ENCODE peak calls at places on chromosomes 1 and 21, in six cellular contexts. W, C, L, A, F and G are unnamed samples.

GRCh38 chr1:30384286-30385245 is 338.8 kb downstream of the MATN1 start:
- DNase-seq in W (no peak), C (no peak), L (no peak), A (no peak), F (no peak), G (no peak)

GRCh38 chr1:29839726-29840125 is 603.4 kb downstream of the PTPRU start:
- DNase-seq in W (no peak), C (no peak), L (no peak), A (no peak), F (no peak), G (no peak)

GRCh38 chr21:39834543-39834942 is 32.7 kb upstream of the PCP4 start:
- DNase-seq in W (no peak), C (no peak), L (no peak), A (no peak), F (no peak), G (no peak)

GRCh38 chr1:19037659-19038058 is 81.2 kb upstream of the IFFO2 start:
- DNase-seq in W (no peak), C (no peak), L (no peak), A (no peak), F (no peak), G (no peak)

GRCh38 chr1:118999348-119000071 is 11.4 kb upstream of the TBX15 start:
- DNase-seq in W (no peak), C (peak; percentile 44), L (no peak), A (no peak), F (no peak), G (no peak)

GRCh38 chr1:190391582-190391981 is 86.1 kb downstream of the BRINP3 start:
- DNase-seq in W (no peak), C (no peak), L (no peak), A (no peak), F (no peak), G (no peak)

GRCh38 chr1:60911980-60912692 is 170.2 kb upstream of the NFIA start:
- DNase-seq in W (no peak), C (peak; percentile 69), L (peak; percentile 51), A (no peak), F (no peak), G (no peak)

GRCh38 chr1:31674626-31675025 is 29.2 kb downstream of the COL16A1 start:
- DNase-seq in W (no peak), C (no peak), L (no peak), A (peak; percentile 85), F (no peak), G (peak; percentile 51)

GRCh38 chr1:180598333-180598979 is 33.4 kb upstream of the XPR1 start:
- DNase-seq in W (no peak), C (no peak), L (no peak), A (no peak), F (no peak), G (no peak)

GRCh38 chr1:13829152-13829769 is 129.3 kb downstream of the PRDM2 start:
- DNase-seq in W (no peak), C (no peak), L (no peak), A (no peak), F (no peak), G (no peak)

GRCh38 chr1:183610053-183610452 is 19.8 kb upstream of the NCF2 start:
- DNase-seq in W (no peak), C (no peak), L (no peak), A (no peak), F (no peak), G (no peak)

GRCh38 chr1:19799877-19800804 is at the start of gene TMCO4:
- DNase-seq in W (peak; percentile 72), C (peak; percentile 49), L (peak; percentile 56), A (peak; percentile 52), F (peak; percentile 24), G (peak; percentile 19)

GRCh38 chr1:154288694-154289093 is 16.3 kb downstream of the HAX1 start:
- DNase-seq in W (no peak), C (no peak), L (no peak), A (no peak), F (no peak), G (no peak)

GRCh38 chr21:29190920-29191319 is 60.5 kb downstream of the MAP3K7CL start:
- DNase-seq in W (peak; percentile 73), C (no peak), L (no peak), A (peak; percentile 84), F (no peak), G (no peak)

GRCh38 chr21:29193907-29194306 is 63.5 kb downstream of the MAP3K7CL start:
- DNase-seq in W (no peak), C (no peak), L (no peak), A (peak; percentile 61), F (no peak), G (no peak)

GRCh38 chr21:29194342-29194741 is 63.9 kb downstream of the MAP3K7CL start:
- DNase-seq in W (no peak), C (no peak), L (no peak), A (peak; percentile 92), F (no peak), G (no peak)

GRCh38 chr21:29194847-29195246 is 64.4 kb downstream of the MAP3K7CL start:
- DNase-seq in W (peak; percentile 26), C (no peak), L (no peak), A (peak; percentile 66), F (no peak), G (no peak)

GRCh38 chr21:29192999-29193563 is 62.6 kb downstream of the MAP3K7CL start:
- DNase-seq in W (no peak), C (no peak), L (peak; percentile 21), A (no peak), F (no peak), G (no peak)
- H3K4me1 ChIP-seq in W (no peaks in the 10 kb centered on the region), C (peaks cover 24% of the 10 kb centered on the region), L (peaks cover 2% of the 10 kb centered on the region), A (peaks cover 91% of the 10 kb centered on the region), F (no peaks in the 10 kb centered on the region), G (peaks cover 26% of the 10 kb centered on the region)

GRCh38 chr1:38027201-38028104 is 14.9 kb downstream of the UTP11 start:
- DNase-seq in W (no peak), C (no peak), L (no peak), A (no peak), F (peak; percentile 81), G (peak; percentile 93)

GRCh38 chr1:38026592-38027200 is 14.2 kb downstream of the UTP11 start:
- DNase-seq in W (peak; percentile 67), C (peak; percentile 79), L (peak; percentile 35), A (peak; percentile 58), F (peak; percentile 65), G (peak; percentile 54)

GRCh38 chr1:38029081-38029681 is 16.6 kb downstream of the UTP11 start:
- DNase-seq in W (peak; percentile 62), C (peak; percentile 88), L (peak; percentile 51), A (no peak), F (no peak), G (no peak)

GRCh38 chr1:38028671-38029070 is 16.1 kb downstream of the UTP11 start:
- DNase-seq in W (no peak), C (peak; percentile 49), L (no peak), A (no peak), F (no peak), G (no peak)

DNA sequence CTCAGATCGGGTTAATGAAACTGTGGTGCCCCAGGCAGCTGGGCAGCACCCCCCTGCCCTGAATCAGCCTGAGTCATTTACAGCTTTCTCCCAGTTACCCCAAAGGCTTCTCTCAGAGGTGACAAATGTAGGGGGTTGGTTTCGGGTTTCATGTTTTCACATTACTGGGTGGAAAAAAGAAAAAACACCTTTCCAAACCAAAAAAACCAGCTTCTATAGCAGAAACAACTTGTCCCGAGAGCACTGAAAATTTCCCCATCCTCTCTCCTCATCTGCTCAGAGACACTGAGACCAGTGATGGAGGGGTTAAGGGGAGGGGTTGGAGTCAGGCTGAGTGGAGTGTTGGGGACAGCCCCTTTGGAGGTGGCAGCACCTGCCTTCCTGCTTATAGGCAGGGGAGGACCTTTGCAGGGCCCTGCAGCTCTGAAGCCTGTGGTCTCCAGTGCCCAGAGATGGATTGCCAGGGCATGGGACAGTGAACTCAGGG is 15.6 kb downstream of the UTP11 start:
- DNase-seq in W (no peak), C (peak; percentile 43), L (no peak), A (peak; percentile 62), F (no peak), G (peak; percentile 83)
- H3K4me1 ChIP-seq in W (peaks cover 28% of the 10 kb centered on the region), C (peaks cover 34% of the 10 kb centered on the region), L (peaks cover 30% of the 10 kb centered on the region), A (peaks cover 48% of the 10 kb centered on the region), F (peaks cover 3% of the 10 kb centered on the region), G (peaks cover 57% of the 10 kb centered on the region)

GRCh38 chr1:94270801-94271203 is 33.4 kb upstream of the ARHGAP29 start:
- DNase-seq in W (peak; percentile 66), C (no peak), L (no peak), A (peak; percentile 81), F (no peak), G (peak; percentile 92)
- H3K4me1 ChIP-seq in W (no peaks in the 10 kb centered on the region), C (no peaks in the 10 kb centered on the region), L (no peaks in the 10 kb centered on the region), A (peaks cover 39% of the 10 kb centered on the region), F (no peaks in the 10 kb centered on the region), G (peaks cover 34% of the 10 kb centered on the region)

DNA sequence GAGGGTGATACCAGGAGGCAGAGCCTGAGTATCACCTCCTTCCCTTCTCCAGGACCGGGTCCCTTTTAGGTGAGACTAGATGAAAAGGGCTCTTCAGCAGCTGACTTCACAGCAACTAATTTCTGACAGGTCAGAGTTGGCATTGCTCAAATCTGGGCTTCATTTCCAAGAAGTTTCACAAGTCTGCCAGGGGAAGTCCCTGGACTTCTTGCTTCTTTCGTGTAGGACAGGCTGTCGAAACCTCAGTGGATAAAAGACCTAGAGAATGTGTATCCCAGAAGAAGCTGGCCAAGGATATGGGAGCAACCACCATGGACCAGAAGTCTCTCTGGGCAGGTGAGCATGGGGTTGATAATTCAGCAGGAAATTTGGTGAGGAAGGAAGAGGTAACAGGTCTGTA is at the start of gene CHI3L2:
- DNase-seq in W (peak; percentile 80), C (no peak), L (no peak), A (no peak), F (peak; percentile 53), G (no peak)
- H3K4me1 ChIP-seq in W (no peaks in the 10 kb centered on the region), C (peaks cover 9% of the 10 kb centered on the region), L (peaks cover 30% of the 10 kb centered on the region), A (peaks cover 23% of the 10 kb centered on the region), F (peaks cover 4% of the 10 kb centered on the region), G (peaks cover 2% of the 10 kb centered on the region)

GRCh38 chr1:198196630-198197029 is 39.8 kb downstream of the NEK7 start:
- DNase-seq in W (no peak), C (no peak), L (no peak), A (no peak), F (no peak), G (no peak)

GRCh38 chr1:198201956-198202784 is 45.4 kb downstream of the NEK7 start:
- DNase-seq in W (no peak), C (no peak), L (no peak), A (no peak), F (no peak), G (no peak)

GRCh38 chr1:198199105-198199504 is 42.3 kb downstream of the NEK7 start:
- DNase-seq in W (no peak), C (peak; percentile 14), L (no peak), A (no peak), F (no peak), G (no peak)

GRCh38 chr1:198197285-198197684 is 40.5 kb downstream of the NEK7 start:
- DNase-seq in W (no peak), C (no peak), L (no peak), A (no peak), F (no peak), G (no peak)
- H3K4me1 ChIP-seq in W (peaks cover 19% of the 10 kb centered on the region), C (peaks cover 4% of the 10 kb centered on the region), L (peaks cover 83% of the 10 kb centered on the region), A (no peaks in the 10 kb centered on the region), F (no peaks in the 10 kb centered on the region), G (no peaks in the 10 kb centered on the region)